ENCODE peak calls at places on chromosomes 1 and 21, in five cellular contexts. S is keratinocyte, A is Peyer's patch, Y is transverse colon, J is cardiac fibroblast. L is an unnamed sample.

GRCh38 chr21:16073571-16073970 is 343.8 kb downstream of the USP25 start:
- DNase-seq in S (no peak), A (no peak), Y (no peak), J (no peak), L (no peak)

GRCh38 chr21:26736449-26736848 is 108.8 kb downstream of the ADAMTS1 start:
- DNase-seq in S (no peak), A (no peak), Y (no peak), J (no peak), L (no peak)

GRCh38 chr21:43921602-43921978 is 56.6 kb downstream of the AGPAT3 start:
- DNase-seq in S (no peak), A (no peak), Y (no peak), J (no peak), L (no peak)

GRCh38 chr1:31183927-31184554 is 55.6 kb downstream of the NKAIN1 start:
- DNase-seq in S (no peak), A (peak; percentile 76), Y (peak; percentile 30), J (peak; percentile 49), L (peak; percentile 58)

GRCh38 chr1:46114925-46115603 is 17.4 kb downstream of the PIK3R3 start:
- DNase-seq in S (no peak), A (no peak), Y (no peak), J (no peak), L (no peak)

GRCh38 chr1:114473796-114474195 is 37.2 kb downstream of the TRIM33 start:
- DNase-seq in S (no peak), A (no peak), Y (no peak), J (no peak), L (no peak)

GRCh38 chr1:28553229-28553930 is 495 bp downstream of the TRNAU1AP start:
- DNase-seq in S (peak; percentile 21), A (peak; percentile 58), Y (peak; percentile 53), J (peak; percentile 40), L (no peak)

GRCh38 chr1:43206721-43207228 is 34.6 kb downstream of the CFAP57 start:
- DNase-seq in S (peak; percentile 92), A (no peak), Y (no peak), J (peak; percentile 96), L (no peak)

GRCh38 chr1:1358433-1359201 is at the start of gene MXRA8:
- DNase-seq in S (no peak), A (no peak), Y (peak; percentile 68), J (peak; percentile 90), L (no peak)

GRCh38 chr1:235366286-235366685 is 941 bp upstream of the TBCE start:
- DNase-seq in S (no peak), A (no peak), Y (no peak), J (no peak), L (no peak)

GRCh38 chr21:38756746-38757145 is 49.0 kb upstream of the ETS2 start:
- DNase-seq in S (peak; percentile 77), A (no peak), Y (no peak), J (peak; percentile 61), L (no peak)

GRCh38 chr21:17688912-17689874 is 76.5 kb upstream of the BTG3 start:
- DNase-seq in S (peak; percentile 90), A (peak; percentile 71), Y (peak; percentile 42), J (peak; percentile 73), L (no peak)

GRCh38 chr1:18739408-18739807 is 108.8 kb downstream of the PAX7 start:
- DNase-seq in S (no peak), A (no peak), Y (no peak), J (no peak), L (no peak)

GRCh38 chr1:22895357-22895756 is 77.3 kb downstream of the LACTBL1 start:
- DNase-seq in S (no peak), A (no peak), Y (no peak), J (no peak), L (no peak)

GRCh38 chr1:90174246-90174645 is 179.3 kb downstream of the ZNF326 start:
- DNase-seq in S (no peak), A (no peak), Y (no peak), J (no peak), L (no peak)

GRCh38 chr1:236502972-236503639 is 20.7 kb upstream of the LGALS8 start:
- DNase-seq in S (no peak), A (peak; percentile 73), Y (peak; percentile 63), J (peak; percentile 84), L (peak; percentile 14)

GRCh38 chr1:40944326-40944725 is 35.2 kb upstream of the CTPS1 start:
- DNase-seq in S (peak; percentile 45), A (peak; percentile 46), Y (peak; percentile 19), J (peak; percentile 96), L (no peak)

GRCh38 chr21:33762798-33763572 is 120.7 kb downstream of the ITSN1 start:
- DNase-seq in S (no peak), A (no peak), Y (no peak), J (peak; percentile 40), L (no peak)

GRCh38 chr1:184215274-184215925 is 163.9 kb downstream of the TSEN15 start:
- DNase-seq in S (no peak), A (no peak), Y (no peak), J (no peak), L (no peak)

GRCh38 chr21:44923481-44924084 is 2.9 kb upstream of the ITGB2 start:
- DNase-seq in S (no peak), A (no peak), Y (no peak), J (no peak), L (no peak)

GRCh38 chr1:111406325-111406768 is 21.2 kb downstream of the OVGP1 start:
- DNase-seq in S (no peak), A (peak; percentile 79), Y (peak; percentile 26), J (peak; percentile 77), L (peak; percentile 47)

GRCh38 chr1:232962761-232963357 is 12.4 kb downstream of the NTPCR start:
- DNase-seq in S (no peak), A (no peak), Y (no peak), J (peak; percentile 55), L (no peak)

GRCh38 chr21:29318354-29318753 is 19.6 kb downstream of the BACH1 start:
- DNase-seq in S (no peak), A (no peak), Y (no peak), J (peak; percentile 33), L (no peak)

GRCh38 chr21:45293726-45294401 is 6.2 kb upstream of the POFUT2 start:
- DNase-seq in S (no peak), A (no peak), Y (no peak), J (no peak), L (no peak)

GRCh38 chr1:241840164-241840563 is 7.8 kb upstream of the EXO1 start:
- DNase-seq in S (no peak), A (no peak), Y (no peak), J (no peak), L (no peak)

GRCh38 chr21:38352536-38353219 is 95.9 kb downstream of the KCNJ15 start:
- DNase-seq in S (peak; percentile 32), A (no peak), Y (peak; percentile 59), J (peak; percentile 83), L (peak; percentile 55)